ENCODE peak calls at places on chromosomes 2 and 18, in eight cellular contexts. One of them, this sample, is unnamed.

GRCh38 chr2:58140508-58141072 is 94.0 kb downstream of the VRK2 start:
- DNase-seq in tibial nerve: no peak
- DNase-seq in HFF-Myc: peak; percentile 49
- DNase-seq in tibial artery: no peak
- DNase-seq in GM10248: no peak
- DNase-seq in epithelial cell of esophagus: no peak
- DNase-seq in CD8-positive, alpha-beta T cell: no peak
- DNase-seq in CD14-positive monocyte: no peak
- DNase-seq in this sample: no peak

GRCh38 chr2:64141711-64142405 is 2.4 kb downstream of the PELI1 start:
- DNase-seq in tibial nerve: no peak
- DNase-seq in HFF-Myc: no peak
- DNase-seq in tibial artery: no peak
- DNase-seq in GM10248: no peak
- DNase-seq in epithelial cell of esophagus: no peak
- DNase-seq in CD8-positive, alpha-beta T cell: no peak
- DNase-seq in CD14-positive monocyte: no peak
- DNase-seq in this sample: no peak

GRCh38 chr2:108171652-108172051 is 68.1 kb upstream of the SULT1C3 start:
- DNase-seq in tibial nerve: no peak
- DNase-seq in HFF-Myc: no peak
- DNase-seq in tibial artery: no peak
- DNase-seq in GM10248: no peak
- DNase-seq in epithelial cell of esophagus: peak; percentile 60
- DNase-seq in CD8-positive, alpha-beta T cell: no peak
- DNase-seq in CD14-positive monocyte: no peak
- DNase-seq in this sample: no peak

GRCh38 chr2:56130463-56131070 is 53.2 kb upstream of the CCDC85A start:
- DNase-seq in tibial nerve: no peak
- DNase-seq in HFF-Myc: peak; percentile 15
- DNase-seq in tibial artery: no peak
- DNase-seq in GM10248: no peak
- DNase-seq in epithelial cell of esophagus: peak; percentile 60
- DNase-seq in CD8-positive, alpha-beta T cell: no peak
- DNase-seq in CD14-positive monocyte: no peak
- DNase-seq in this sample: no peak

GRCh38 chr18:32057624-32058165 is 34.0 kb upstream of the RNF138 start:
- DNase-seq in tibial nerve: no peak
- DNase-seq in HFF-Myc: no peak
- DNase-seq in tibial artery: no peak
- DNase-seq in GM10248: no peak
- DNase-seq in epithelial cell of esophagus: no peak
- DNase-seq in CD8-positive, alpha-beta T cell: no peak
- DNase-seq in CD14-positive monocyte: no peak
- DNase-seq in this sample: no peak

GRCh38 chr2:241289053-241289452 is 26.4 kb downstream of the HDLBP start:
- DNase-seq in tibial nerve: no peak
- DNase-seq in HFF-Myc: no peak
- DNase-seq in tibial artery: no peak
- DNase-seq in GM10248: no peak
- DNase-seq in epithelial cell of esophagus: no peak
- DNase-seq in CD8-positive, alpha-beta T cell: no peak
- DNase-seq in CD14-positive monocyte: no peak
- DNase-seq in this sample: no peak

GRCh38 chr2:112705576-112705975 is 15.2 kb upstream of the NT5DC4 start:
- DNase-seq in tibial nerve: no peak
- DNase-seq in HFF-Myc: no peak
- DNase-seq in tibial artery: no peak
- DNase-seq in GM10248: no peak
- DNase-seq in epithelial cell of esophagus: no peak
- DNase-seq in CD8-positive, alpha-beta T cell: no peak
- DNase-seq in CD14-positive monocyte: peak; percentile 18
- DNase-seq in this sample: no peak

GRCh38 chr18:46422552-46423055 is 234.4 kb downstream of the LOXHD1 start:
- DNase-seq in tibial nerve: no peak
- DNase-seq in HFF-Myc: no peak
- DNase-seq in tibial artery: no peak
- DNase-seq in GM10248: no peak
- DNase-seq in epithelial cell of esophagus: no peak
- DNase-seq in CD8-positive, alpha-beta T cell: no peak
- DNase-seq in CD14-positive monocyte: no peak
- DNase-seq in this sample: no peak

GRCh38 chr2:207543272-207543671 is 13.5 kb downstream of the CREB1 start:
- DNase-seq in tibial nerve: no peak
- DNase-seq in HFF-Myc: no peak
- DNase-seq in tibial artery: no peak
- DNase-seq in GM10248: no peak
- DNase-seq in epithelial cell of esophagus: no peak
- DNase-seq in CD8-positive, alpha-beta T cell: no peak
- DNase-seq in CD14-positive monocyte: no peak
- DNase-seq in this sample: no peak

GRCh38 chr2:105544591-105545377 is 145.9 kb upstream of the FHL2 start:
- DNase-seq in tibial nerve: no peak
- DNase-seq in HFF-Myc: no peak
- DNase-seq in tibial artery: no peak
- DNase-seq in GM10248: no peak
- DNase-seq in epithelial cell of esophagus: no peak
- DNase-seq in CD8-positive, alpha-beta T cell: no peak
- DNase-seq in CD14-positive monocyte: no peak
- DNase-seq in this sample: no peak

GRCh38 chr2:99881901-99882591 is 260.3 kb downstream of the AFF3 start:
- DNase-seq in tibial nerve: no peak
- DNase-seq in HFF-Myc: peak; percentile 73
- DNase-seq in tibial artery: no peak
- DNase-seq in GM10248: no peak
- DNase-seq in epithelial cell of esophagus: no peak
- DNase-seq in CD8-positive, alpha-beta T cell: no peak
- DNase-seq in CD14-positive monocyte: no peak
- DNase-seq in this sample: no peak

GRCh38 chr2:232925153-232925768 is 55.2 kb downstream of the SNORC start:
- DNase-seq in tibial nerve: no peak
- DNase-seq in HFF-Myc: no peak
- DNase-seq in tibial artery: no peak
- DNase-seq in GM10248: no peak
- DNase-seq in epithelial cell of esophagus: peak; percentile 19
- DNase-seq in CD8-positive, alpha-beta T cell: no peak
- DNase-seq in CD14-positive monocyte: no peak
- DNase-seq in this sample: no peak

DNA sequence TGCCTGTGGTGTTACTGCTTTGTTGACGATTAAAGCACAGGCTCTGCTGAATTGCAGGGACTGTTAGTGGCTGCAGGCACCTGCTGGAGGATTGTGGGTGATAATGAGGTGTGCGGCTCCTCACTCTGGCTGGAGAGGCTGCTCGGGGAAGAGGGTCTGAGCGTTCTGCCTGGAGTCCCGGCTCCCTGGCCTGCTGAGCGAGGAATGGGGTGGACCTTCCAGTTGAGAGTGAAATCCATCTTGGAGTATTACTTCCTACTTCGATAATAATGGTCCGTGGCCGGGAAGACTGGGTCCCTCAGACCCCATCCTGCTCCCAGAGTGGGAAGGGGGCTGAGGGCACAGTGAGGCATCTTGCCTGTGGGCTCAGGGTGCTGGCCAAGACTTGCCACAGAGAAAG is 199.4 kb upstream of the HDAC4 start:
- DNase-seq in tibial nerve: no peak
- DNase-seq in HFF-Myc: no peak
- DNase-seq in tibial artery: peak; percentile 53
- DNase-seq in GM10248: no peak
- DNase-seq in epithelial cell of esophagus: no peak
- DNase-seq in CD8-positive, alpha-beta T cell: no peak
- DNase-seq in CD14-positive monocyte: no peak
- DNase-seq in this sample: no peak
- TF ChIP-seq CTCF in tibial nerve: no peak
- TF ChIP-seq CTCF in HFF-Myc: no peak
- TF ChIP-seq CTCF in tibial artery: no peak
- TF ChIP-seq CTCF in GM10248: no peak
- TF ChIP-seq CTCF in epithelial cell of esophagus: no peak
- TF ChIP-seq CTCF in CD8-positive, alpha-beta T cell: no peak
- TF ChIP-seq CTCF in CD14-positive monocyte: no peak
- TF ChIP-seq CTCF in this sample: no peak

DNA sequence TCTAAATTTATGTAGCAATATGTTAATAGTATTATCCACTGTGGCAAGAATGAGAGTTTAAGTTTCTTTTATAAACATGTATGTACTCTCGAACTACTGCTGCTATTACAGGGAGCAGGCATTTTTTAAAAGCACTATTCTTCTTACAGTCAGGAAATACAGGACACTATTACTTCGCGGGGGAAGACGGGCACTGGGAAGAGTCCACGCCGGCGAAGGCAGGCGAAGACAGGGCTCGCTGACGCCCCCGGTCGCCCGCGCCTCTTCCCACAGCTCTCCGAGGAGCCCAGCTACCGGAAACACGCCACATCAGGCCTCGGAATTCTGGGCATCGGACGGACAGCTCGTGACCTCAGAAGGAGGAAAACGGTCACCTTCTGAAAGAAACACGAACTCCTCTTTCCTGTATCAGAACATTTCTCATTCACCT is 90.2 kb downstream of the FAM161A start:
- DNase-seq in tibial nerve: peak; percentile 51
- DNase-seq in HFF-Myc: peak; percentile 59
- DNase-seq in tibial artery: peak; percentile 88
- DNase-seq in GM10248: no peak
- DNase-seq in epithelial cell of esophagus: peak; percentile 89
- DNase-seq in CD8-positive, alpha-beta T cell: no peak
- DNase-seq in CD14-positive monocyte: peak; percentile 47
- DNase-seq in this sample: peak; percentile 15
- TF ChIP-seq CTCF in tibial nerve: no peak
- TF ChIP-seq CTCF in HFF-Myc: no peak
- TF ChIP-seq CTCF in tibial artery: no peak
- TF ChIP-seq CTCF in GM10248: peak; percentile 9
- TF ChIP-seq CTCF in epithelial cell of esophagus: peak; percentile 25
- TF ChIP-seq CTCF in CD8-positive, alpha-beta T cell: no peak
- TF ChIP-seq CTCF in CD14-positive monocyte: no peak
- TF ChIP-seq CTCF in this sample: no peak

GRCh38 chr2:152046940-152047339 is 51.9 kb downstream of the CACNB4 start:
- DNase-seq in tibial nerve: no peak
- DNase-seq in HFF-Myc: no peak
- DNase-seq in tibial artery: no peak
- DNase-seq in GM10248: peak; percentile 52
- DNase-seq in epithelial cell of esophagus: no peak
- DNase-seq in CD8-positive, alpha-beta T cell: no peak
- DNase-seq in CD14-positive monocyte: no peak
- DNase-seq in this sample: peak; percentile 90

GRCh38 chr2:152050345-152050744 is 48.5 kb downstream of the CACNB4 start:
- DNase-seq in tibial nerve: no peak
- DNase-seq in HFF-Myc: no peak
- DNase-seq in tibial artery: no peak
- DNase-seq in GM10248: no peak
- DNase-seq in epithelial cell of esophagus: no peak
- DNase-seq in CD8-positive, alpha-beta T cell: no peak
- DNase-seq in CD14-positive monocyte: no peak
- DNase-seq in this sample: no peak

GRCh38 chr2:152051373-152051893 is 47.4 kb downstream of the CACNB4 start:
- DNase-seq in tibial nerve: no peak
- DNase-seq in HFF-Myc: no peak
- DNase-seq in tibial artery: no peak
- DNase-seq in GM10248: no peak
- DNase-seq in epithelial cell of esophagus: no peak
- DNase-seq in CD8-positive, alpha-beta T cell: no peak
- DNase-seq in CD14-positive monocyte: no peak
- DNase-seq in this sample: no peak

GRCh38 chr2:152050915-152051314 is 47.9 kb downstream of the CACNB4 start:
- DNase-seq in tibial nerve: no peak
- DNase-seq in HFF-Myc: no peak
- DNase-seq in tibial artery: no peak
- DNase-seq in GM10248: no peak
- DNase-seq in epithelial cell of esophagus: no peak
- DNase-seq in CD8-positive, alpha-beta T cell: no peak
- DNase-seq in CD14-positive monocyte: no peak
- DNase-seq in this sample: no peak

GRCh38 chr2:152047826-152048476 is 50.9 kb downstream of the CACNB4 start:
- DNase-seq in tibial nerve: no peak
- DNase-seq in HFF-Myc: no peak
- DNase-seq in tibial artery: no peak
- DNase-seq in GM10248: no peak
- DNase-seq in epithelial cell of esophagus: no peak
- DNase-seq in CD8-positive, alpha-beta T cell: no peak
- DNase-seq in CD14-positive monocyte: no peak
- DNase-seq in this sample: no peak
- TF ChIP-seq CTCF in tibial nerve: no peak
- TF ChIP-seq CTCF in HFF-Myc: peak; percentile 49
- TF ChIP-seq CTCF in tibial artery: no peak
- TF ChIP-seq CTCF in GM10248: peak; percentile 45
- TF ChIP-seq CTCF in epithelial cell of esophagus: peak; percentile 36
- TF ChIP-seq CTCF in CD8-positive, alpha-beta T cell: no peak
- TF ChIP-seq CTCF in CD14-positive monocyte: peak; percentile 48
- TF ChIP-seq CTCF in this sample: peak; percentile 70

GRCh38 chr2:200411831-200412230 is 98.0 kb downstream of the KCTD18 start:
- DNase-seq in tibial nerve: no peak
- DNase-seq in HFF-Myc: no peak
- DNase-seq in tibial artery: no peak
- DNase-seq in GM10248: no peak
- DNase-seq in epithelial cell of esophagus: no peak
- DNase-seq in CD8-positive, alpha-beta T cell: no peak
- DNase-seq in CD14-positive monocyte: no peak
- DNase-seq in this sample: no peak
- TF ChIP-seq CTCF in tibial nerve: no peak
- TF ChIP-seq CTCF in HFF-Myc: no peak
- TF ChIP-seq CTCF in tibial artery: no peak
- TF ChIP-seq CTCF in GM10248: no peak
- TF ChIP-seq CTCF in epithelial cell of esophagus: no peak
- TF ChIP-seq CTCF in CD8-positive, alpha-beta T cell: no peak
- TF ChIP-seq CTCF in CD14-positive monocyte: no peak
- TF ChIP-seq CTCF in this sample: no peak

GRCh38 chr2:23788100-23788499 is 138.8 kb downstream of the ATAD2B start:
- DNase-seq in tibial nerve: no peak
- DNase-seq in HFF-Myc: no peak
- DNase-seq in tibial artery: no peak
- DNase-seq in GM10248: peak; percentile 17
- DNase-seq in epithelial cell of esophagus: no peak
- DNase-seq in CD8-positive, alpha-beta T cell: no peak
- DNase-seq in CD14-positive monocyte: no peak
- DNase-seq in this sample: peak; percentile 16
- TF ChIP-seq CTCF in tibial nerve: no peak
- TF ChIP-seq CTCF in HFF-Myc: no peak
- TF ChIP-seq CTCF in tibial artery: no peak
- TF ChIP-seq CTCF in GM10248: no peak
- TF ChIP-seq CTCF in epithelial cell of esophagus: no peak
- TF ChIP-seq CTCF in CD8-positive, alpha-beta T cell: no peak
- TF ChIP-seq CTCF in CD14-positive monocyte: no peak
- TF ChIP-seq CTCF in this sample: no peak